ENCODE peak calls at places on chromosomes 2 and 18, in seven cellular contexts. X is adrenal gland, I is left lung, H is colonic mucosa, C is tibial artery, B is HCT116, Y is PC-9. A is an unnamed sample. For H3K36me3, the result is how much of the 10 kb centered on the place peaks cover.

GRCh38 chr2:241137276-241138190 is 11.7 kb downstream of the PASK start:
- DNase-seq in X (no peak), I (peak), H (no peak), C (no peak), B (no peak), Y (no peak), A (no peak)

GRCh38 chr2:21318263-21318662 is 194.5 kb downstream of the TDRD15 start:
- DNase-seq in X (no peak), I (no peak), H (no peak), C (no peak), B (no peak), Y (no peak), A (no peak)

GRCh38 chr18:36594621-36595020 is 234.2 kb downstream of the TPGS2 start:
- DNase-seq in X (no peak), I (no peak), H (no peak), C (no peak), B (no peak), Y (no peak), A (no peak)

GRCh38 chr2:119008108-119008507 is 66.1 kb downstream of the MARCO start:
- DNase-seq in X (no peak), I (no peak), H (no peak), C (no peak), B (peak), Y (no peak), A (no peak)

GRCh38 chr2:70888925-70889715 is 46.6 kb upstream of the ATP6V1B1 start:
- DNase-seq in X (peak), I (no peak), H (no peak), C (no peak), B (no peak), Y (no peak), A (no peak)

GRCh38 chr2:43525506-43525905 is 70.3 kb downstream of the THADA start:
- DNase-seq in X (no peak), I (no peak), H (no peak), C (no peak), B (no peak), Y (no peak), A (no peak)

GRCh38 chr18:69715322-69715721 is 232.4 kb downstream of the CD226 start:
- DNase-seq in X (no peak), I (no peak), H (no peak), C (no peak), B (no peak), Y (no peak), A (no peak)

GRCh38 chr2:71224457-71224856 is 2.4 kb downstream of the PAIP2B start:
- DNase-seq in X (no peak), I (no peak), H (no peak), C (no peak), B (no peak), Y (no peak), A (no peak)

GRCh38 chr2:207484444-207485391 is 45.0 kb upstream of the CREB1 start:
- DNase-seq in X (no peak), I (no peak), H (no peak), C (no peak), B (no peak), Y (no peak), A (no peak)

GRCh38 chr2:50851891-50852290 is 180.0 kb downstream of the NRXN1 start:
- DNase-seq in X (no peak), I (no peak), H (no peak), C (no peak), B (no peak), Y (no peak), A (no peak)

GRCh38 chr2:23286765-23287155 is 98.2 kb upstream of the KLHL29 start:
- DNase-seq in X (peak), I (no peak), H (no peak), C (peak), B (no peak), Y (no peak), A (no peak)

GRCh38 chr2:28604284-28604843 is 108.5 kb downstream of the PLB1 start:
- DNase-seq in X (no peak), I (no peak), H (no peak), C (no peak), B (no peak), Y (peak), A (no peak)

GRCh38 chr2:168884990-168885389 is 5.2 kb downstream of the SPC25 start:
- DNase-seq in X (no peak), I (no peak), H (no peak), C (no peak), B (no peak), Y (no peak), A (no peak)

GRCh38 chr2:109450574-109451265 is 163.0 kb downstream of the SEPTIN10 start:
- DNase-seq in X (peak), I (no peak), H (no peak), C (peak), B (no peak), Y (no peak), A (no peak)
- TF ChIP-seq CTCF in X (no peak), I (no peak), H (no peak), C (no peak), B (no peak), Y (no peak), A (no peak)

GRCh38 chr2:171523339-171523931 is 1.2 kb downstream of the CYBRD1 start:
- DNase-seq in X (peak), I (peak), H (peak), C (peak), B (peak), Y (peak), A (peak)

GRCh38 chr2:171522804-171523338 is 597 bp downstream of the CYBRD1 start:
- DNase-seq in X (no peak), I (peak), H (peak), C (no peak), B (no peak), Y (peak), A (no peak)

GRCh38 chr2:171522057-171522803 is at the start of gene CYBRD1:
- DNase-seq in X (peak), I (peak), H (peak), C (peak), B (no peak), Y (peak), A (peak)

GRCh38 chr2:171521361-171522056 is 765 bp upstream of the CYBRD1 start:
- DNase-seq in X (no peak), I (no peak), H (no peak), C (no peak), B (no peak), Y (peak), A (no peak)

GRCh38 chr2:171523969-171524401 is 1.7 kb downstream of the CYBRD1 start:
- DNase-seq in X (no peak), I (no peak), H (no peak), C (no peak), B (no peak), Y (peak), A (no peak)
- H3K4me3 ChIP-seq in X (peak), I (peak), H (peak), C (peak), B (peak), Y (peak), A (no peak)

GRCh38 chr2:197556456-197556855 is 40.6 kb downstream of the MOB4 start:
- DNase-seq in X (no peak), I (no peak), H (no peak), C (no peak), B (no peak), Y (no peak), A (no peak)
- H3K36me3 ChIP-seq in X (under half), I (under half), H (under half), C (under half), B (under half), Y (under half), A (under half)

GRCh38 chr18:34738173-34738894 is 28.2 kb downstream of the DTNA start:
- DNase-seq in X (peak), I (no peak), H (no peak), C (no peak), B (no peak), Y (no peak), A (no peak)

GRCh38 chr18:34740724-34741123 is 30.6 kb downstream of the DTNA start:
- DNase-seq in X (no peak), I (no peak), H (no peak), C (no peak), B (no peak), Y (no peak), A (no peak)

GRCh38 chr18:34741401-34741800 is 31.3 kb downstream of the DTNA start:
- DNase-seq in X (no peak), I (no peak), H (no peak), C (no peak), B (no peak), Y (no peak), A (no peak)

GRCh38 chr18:34742761-34743366 is 32.8 kb downstream of the DTNA start:
- DNase-seq in X (no peak), I (no peak), H (no peak), C (no peak), B (no peak), Y (no peak), A (no peak)

GRCh38 chr18:34740101-34740500 is 30.0 kb downstream of the DTNA start:
- DNase-seq in X (no peak), I (no peak), H (no peak), C (no peak), B (no peak), Y (no peak), A (no peak)
- TF ChIP-seq CTCF in X (no peak), I (no peak), H (no peak), C (no peak), B (no peak), Y (no peak), A (no peak)

GRCh38 chr2:182824759-182825143 is 41.7 kb downstream of the FRZB start:
- DNase-seq in X (no peak), I (no peak), H (no peak), C (no peak), B (no peak), Y (no peak), A (no peak)

GRCh38 chr2:182822733-182823132 is 43.7 kb downstream of the FRZB start:
- DNase-seq in X (no peak), I (no peak), H (no peak), C (no peak), B (no peak), Y (no peak), A (no peak)

GRCh38 chr2:182824056-182824758 is 42.2 kb downstream of the FRZB start:
- DNase-seq in X (no peak), I (no peak), H (no peak), C (no peak), B (no peak), Y (no peak), A (no peak)

GRCh38 chr2:182827182-182827879 is 39.1 kb downstream of the FRZB start:
- DNase-seq in X (no peak), I (no peak), H (no peak), C (no peak), B (no peak), Y (no peak), A (no peak)

DNA sequence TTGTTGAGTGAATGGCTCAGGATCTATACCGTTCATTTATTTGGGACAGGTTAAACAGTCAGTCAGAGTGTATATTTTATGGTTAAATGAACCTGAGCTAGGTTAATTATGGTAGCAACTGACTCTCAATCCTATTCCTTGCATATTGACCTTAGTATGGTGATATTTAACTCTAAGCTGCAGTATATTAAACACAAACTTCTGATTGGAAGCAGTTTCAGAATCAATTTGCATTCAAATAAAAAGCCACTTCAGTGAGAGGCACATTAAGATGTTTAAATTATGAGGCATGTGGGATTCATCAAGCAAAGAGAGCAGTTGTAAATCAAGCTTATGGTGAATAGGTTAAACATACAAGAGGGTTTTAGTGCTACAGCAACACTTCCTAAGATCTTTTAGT is 40.4 kb downstream of the FRZB start:
- DNase-seq in X (no peak), I (no peak), H (no peak), C (no peak), B (no peak), Y (no peak), A (no peak)
- H3K4me3 ChIP-seq in X (no peak), I (no peak), H (no peak), C (no peak), B (no peak), Y (no peak), A (no peak)

GRCh38 chr2:230541934-230542380 is 126.0 kb downstream of the SP100 start:
- DNase-seq in X (no peak), I (no peak), H (no peak), C (no peak), B (no peak), Y (no peak), A (no peak)
- H3K36me3 ChIP-seq in X (under half), I (under half), H (under half), C (under half), B (under half), Y (under half), A (under half)

GRCh38 chr2:30233142-30233961 is 2.0 kb downstream of the LBH start:
- DNase-seq in X (peak), I (no peak), H (no peak), C (no peak), B (no peak), Y (no peak), A (no peak)
- TF ChIP-seq CTCF in X (no peak), I (no peak), H (no peak), C (no peak), B (no peak), Y (no peak), A (no peak)

GRCh38 chr2:196823750-196824149 is 14.6 kb upstream of the C2orf66 start:
- DNase-seq in X (no peak), I (no peak), H (no peak), C (no peak), B (no peak), Y (peak), A (no peak)
- H3K4me3 ChIP-seq in X (no peak), I (no peak), H (no peak), C (no peak), B (no peak), Y (no peak), A (no peak)

GRCh38 chr2:105804266-105804665 is 59.6 kb downstream of the NCK2 start:
- DNase-seq in X (no peak), I (no peak), H (no peak), C (no peak), B (no peak), Y (no peak), A (no peak)
- H3K36me3 ChIP-seq in X (under half), I (under half), H (under half), C (under half), B (under half), Y (under half), A (under half)